ENCODE peak calls at places on chromosomes 7 and 10, in ten cellular contexts. I is pancreas; X is lung; P is thoracic aorta; R is naive thymus-derived CD4-positive, alpha-beta T cell; J is vagina; L is HCT116; M is DND-41; C is transverse colon; Y is HepG2. Q is an unnamed sample.

GRCh38 chr7:19565602-19566001 is 143.2 kb downstream of the POLR1F start:
- DNase-seq in I (no peak), P (no peak), C (no peak), M (no peak), R (no peak), X (no peak), J (no peak), Y (no peak), L (no peak), Q (no peak)

GRCh38 chr10:31927597-31928530 is 767 bp downstream of the ARHGAP12 start:
- DNase-seq in C (peak; percentile 62), R (peak; percentile 40), P (no peak), M (peak; percentile 86), Y (peak; percentile 74), J (no peak), L (no peak), X (peak; percentile 46), I (peak; percentile 64), Q (peak; percentile 65)

GRCh38 chr10:104449402-104449801 is 95.8 kb downstream of the CFAP58 start:
- DNase-seq in X (no peak), Y (no peak), L (no peak), M (no peak), P (no peak), J (no peak), C (no peak), I (no peak), R (no peak), Q (no peak)

GRCh38 chr10:95964786-95965185 is 57.0 kb downstream of the CC2D2B start:
- DNase-seq in I (no peak), C (no peak), L (no peak), P (no peak), R (no peak), X (no peak), J (no peak), Y (no peak), M (no peak), Q (no peak)

GRCh38 chr7:19442016-19442785 is 266.6 kb downstream of the POLR1F start:
- DNase-seq in M (no peak), J (no peak), L (peak; percentile 50), P (no peak), R (no peak), Y (no peak), I (no peak), C (no peak), X (no peak), Q (peak; percentile 32)

GRCh38 chr7:50068850-50069551 is 24.0 kb downstream of the ZPBP start:
- DNase-seq in M (peak; percentile 54), C (peak; percentile 28), I (peak; percentile 67), J (no peak), P (no peak), L (peak; percentile 22), Y (no peak), X (no peak), R (peak; percentile 36), Q (no peak)

GRCh38 chr10:70123817-70124216 is 8.8 kb downstream of the AIFM2 start:
- DNase-seq in M (no peak), R (no peak), C (no peak), I (no peak), J (no peak), L (no peak), P (no peak), X (no peak), Y (no peak), Q (no peak)

GRCh38 chr10:110010076-110011069 is 2.6 kb downstream of the ADD3 start:
- DNase-seq in I (no peak), M (peak; percentile 71), C (no peak), X (no peak), J (no peak), Y (peak; percentile 27), P (no peak), R (peak; percentile 91), L (no peak), Q (no peak)

GRCh38 chr10:4174197-4174596 is 389.2 kb upstream of the KLF6 start:
- DNase-seq in I (no peak), C (no peak), X (no peak), L (no peak), M (peak; percentile 26), R (no peak), P (no peak), Y (peak; percentile 7), J (no peak), Q (peak; percentile 41)

GRCh38 chr7:94909023-94909466 is 1.7 kb downstream of the PPP1R9A start:
- DNase-seq in L (no peak), X (no peak), I (no peak), C (no peak), R (no peak), P (no peak), M (no peak), Y (no peak), J (no peak), Q (no peak)

GRCh38 chr7:77427996-77428603 is 12.0 kb upstream of the GSAP start:
- DNase-seq in R (peak; percentile 5), C (peak; percentile 19), J (no peak), I (no peak), M (peak; percentile 51), L (no peak), P (no peak), X (no peak), Y (no peak), Q (no peak)

GRCh38 chr10:117944676-117945447 is 101.9 kb downstream of the RAB11FIP2 start:
- DNase-seq in P (no peak), M (no peak), Y (no peak), L (no peak), J (no peak), X (no peak), R (no peak), I (no peak), C (no peak), Q (no peak)

GRCh38 chr10:117950408-117950807 is 96.3 kb downstream of the RAB11FIP2 start:
- DNase-seq in P (no peak), L (no peak), X (no peak), R (no peak), M (no peak), J (no peak), I (no peak), C (no peak), Y (no peak), Q (no peak)

GRCh38 chr10:117948493-117948892 is 98.2 kb downstream of the RAB11FIP2 start:
- DNase-seq in L (no peak), M (no peak), X (no peak), I (no peak), Y (no peak), J (no peak), P (no peak), R (no peak), C (no peak), Q (no peak)

GRCh38 chr10:117945651-117946050 is 101.1 kb downstream of the RAB11FIP2 start:
- DNase-seq in L (no peak), P (no peak), R (no peak), M (no peak), Y (no peak), J (no peak), X (no peak), C (peak; percentile 10), I (no peak), Q (no peak)

GRCh38 chr10:117946525-117947070 is 100.1 kb downstream of the RAB11FIP2 start:
- DNase-seq in M (no peak), I (no peak), Y (no peak), J (no peak), R (no peak), L (peak; percentile 46), X (no peak), P (no peak), C (no peak), Q (no peak)
- H3K9me3 ChIP-seq in M (no peaks in the 10 kb centered on the region), I (no peaks in the 10 kb centered on the region), Y (no peaks in the 10 kb centered on the region), J (no peaks in the 10 kb centered on the region), R (no peaks in the 10 kb centered on the region), L (no peaks in the 10 kb centered on the region), X (no peaks in the 10 kb centered on the region), P (no peaks in the 10 kb centered on the region), C (no peaks in the 10 kb centered on the region), Q (no peaks in the 10 kb centered on the region)

DNA sequence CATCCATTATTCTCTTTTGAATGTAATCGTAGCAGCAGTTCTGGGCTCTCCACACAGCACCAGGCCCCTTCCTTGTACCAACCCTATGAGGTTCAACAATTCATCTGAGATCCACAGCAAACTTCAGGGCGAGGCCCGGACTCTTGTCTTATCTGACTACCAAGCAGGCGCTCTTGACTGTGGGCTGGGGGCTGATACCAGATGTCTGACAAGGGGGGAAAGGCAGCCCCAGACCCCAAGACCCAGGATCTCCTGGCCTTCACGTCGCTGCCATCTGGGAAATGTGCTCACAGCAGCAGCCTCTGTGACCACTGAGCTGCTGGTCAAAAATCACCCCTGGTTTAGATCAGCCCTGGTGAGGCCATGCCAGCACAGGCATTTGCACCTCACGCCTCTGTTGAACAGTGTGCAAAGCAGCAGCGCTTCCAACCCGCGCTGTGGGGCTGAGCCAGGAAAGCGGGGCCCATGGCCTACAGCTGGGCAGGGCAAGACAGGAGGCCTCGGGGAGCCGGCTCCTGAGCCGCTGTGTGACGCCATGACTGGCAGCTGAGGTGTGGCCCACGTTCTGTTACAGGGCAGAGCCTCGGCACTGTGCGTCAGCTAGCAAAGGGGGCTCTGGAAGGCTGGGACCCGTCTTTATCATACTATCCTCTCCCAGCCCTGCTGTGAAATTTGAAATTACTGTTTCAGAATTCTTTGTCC is 143.9 kb downstream of the PAXIP1 start:
- DNase-seq in C (no peak), L (no peak), M (no peak), X (no peak), Y (no peak), J (no peak), R (no peak), P (no peak), I (no peak), Q (no peak)
- H3K9me3 ChIP-seq in C (no peaks in the 10 kb centered on the region), L (no peaks in the 10 kb centered on the region), M (no peaks in the 10 kb centered on the region), X (no peaks in the 10 kb centered on the region), Y (no peaks in the 10 kb centered on the region), J (no peaks in the 10 kb centered on the region), R (no peaks in the 10 kb centered on the region), P (no peaks in the 10 kb centered on the region), I (no peaks in the 10 kb centered on the region), Q (no peaks in the 10 kb centered on the region)

DNA sequence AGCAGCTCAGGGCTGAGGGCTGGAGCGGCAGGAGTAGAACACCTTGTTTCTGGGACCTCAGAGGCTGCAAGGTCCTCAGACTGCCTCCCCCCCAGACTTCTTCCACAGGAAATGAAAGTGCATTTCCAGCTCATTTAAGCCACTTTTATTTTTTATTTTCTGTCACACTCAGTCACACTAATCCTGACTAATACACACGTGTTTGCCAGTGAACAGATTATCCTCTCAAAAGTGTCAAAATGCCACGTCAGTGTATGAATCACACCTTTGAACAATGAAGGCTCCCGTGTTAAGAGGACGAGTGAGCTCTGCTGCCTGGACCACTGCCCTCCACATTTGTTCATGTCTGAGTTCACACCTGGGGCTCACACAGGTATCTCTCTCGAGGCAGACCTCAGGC is 488.5 kb downstream of the DNAJB6 start:
- DNase-seq in M (no peak), X (no peak), P (no peak), L (no peak), C (no peak), J (no peak), R (no peak), Y (no peak), I (no peak), Q (no peak)
- H3K9me3 ChIP-seq in M (no peaks in the 10 kb centered on the region), X (no peaks in the 10 kb centered on the region), P (no peaks in the 10 kb centered on the region), L (no peaks in the 10 kb centered on the region), C (no peaks in the 10 kb centered on the region), J (no peaks in the 10 kb centered on the region), R (no peaks in the 10 kb centered on the region), Y (no peaks in the 10 kb centered on the region), I (no peaks in the 10 kb centered on the region), Q (no peaks in the 10 kb centered on the region)

DNA sequence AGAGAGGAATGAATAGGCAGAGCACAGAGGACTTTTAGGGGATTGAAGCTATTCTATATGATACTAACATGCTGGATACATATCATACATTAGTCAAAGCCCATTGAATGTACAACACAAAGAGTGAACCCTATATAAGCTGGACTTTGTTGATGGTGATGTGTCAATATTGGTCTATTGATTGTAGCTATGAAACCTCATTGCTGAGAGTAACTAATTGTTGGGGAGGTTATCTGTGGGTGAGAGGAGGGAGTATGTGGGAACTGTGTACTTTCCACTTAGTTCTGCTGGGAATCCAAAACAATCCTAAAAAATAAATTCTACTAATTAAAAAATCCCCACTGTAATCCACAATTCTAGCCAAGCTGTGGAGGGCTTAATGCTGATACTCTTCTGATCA is 22.0 kb upstream of the CYP2C9 start:
- DNase-seq in P (no peak), Y (no peak), J (no peak), M (no peak), I (no peak), C (no peak), R (no peak), X (no peak), L (no peak), Q (no peak)
- H3K9me3 ChIP-seq in P (peaks cover 8% of the 10 kb centered on the region), Y (no peaks in the 10 kb centered on the region), J (no peaks in the 10 kb centered on the region), M (no peaks in the 10 kb centered on the region), I (peaks cover 6% of the 10 kb centered on the region), C (peaks cover 18% of the 10 kb centered on the region), R (no peaks in the 10 kb centered on the region), X (no peaks in the 10 kb centered on the region), L (no peaks in the 10 kb centered on the region), Q (no peaks in the 10 kb centered on the region)